ENCODE peak calls at places on chromosome X, in seven cellular contexts. One of them, this sample, is unnamed.
A peak's percentile ranks its signal among the peaks of the same experiment; 100 is the strongest.

GRCh38 chrX:17563076-17563475 is 174.2 kb upstream of the SCML1 start:
- DNase-seq in NCI-H1092: no peak
- DNase-seq in osteocyte: no peak
- DNase-seq in A549: no peak
- DNase-seq in EH: no peak
- DNase-seq in foreskin keratinocyte: no peak
- DNase-seq in stimulated activated naive CD8-positive, alpha-beta T cell treated with anti-CD3 and anti-CD28 coated beads, Interleukin-15, amount 100 ng/mL, for 72 hours: no peak
- DNase-seq in this sample: no peak

GRCh38 chrX:41236629-41237028 is 97.3 kb upstream of the DDX3X start:
- DNase-seq in stimulated activated naive CD8-positive, alpha-beta T cell treated with anti-CD3 and anti-CD28 coated beads, Interleukin-15, amount 100 ng/mL, for 72 hours: no peak
- DNase-seq in osteocyte: no peak
- DNase-seq in NCI-H1092: no peak
- DNase-seq in foreskin keratinocyte: no peak
- DNase-seq in A549: no peak
- DNase-seq in EH: no peak
- DNase-seq in this sample: no peak

GRCh38 chrX:46722742-46723568 is 36.0 kb downstream of the SLC9A7 start:
- DNase-seq in stimulated activated naive CD8-positive, alpha-beta T cell treated with anti-CD3 and anti-CD28 coated beads, Interleukin-15, amount 100 ng/mL, for 72 hours: no peak
- DNase-seq in foreskin keratinocyte: peak; percentile 56
- DNase-seq in osteocyte: no peak
- DNase-seq in A549: no peak
- DNase-seq in EH: peak; percentile 29
- DNase-seq in NCI-H1092: no peak
- DNase-seq in this sample: no peak

GRCh38 chrX:68658530-68658929 is 11.1 kb downstream of the STARD8 start:
- DNase-seq in EH: peak; percentile 35
- DNase-seq in osteocyte: no peak
- DNase-seq in NCI-H1092: no peak
- DNase-seq in foreskin keratinocyte: no peak
- DNase-seq in A549: no peak
- DNase-seq in stimulated activated naive CD8-positive, alpha-beta T cell treated with anti-CD3 and anti-CD28 coated beads, Interleukin-15, amount 100 ng/mL, for 72 hours: no peak
- DNase-seq in this sample: no peak

GRCh38 chrX:147803948-147804347 is 107.8 kb upstream of the FMR1 start:
- DNase-seq in osteocyte: no peak
- DNase-seq in EH: no peak
- DNase-seq in stimulated activated naive CD8-positive, alpha-beta T cell treated with anti-CD3 and anti-CD28 coated beads, Interleukin-15, amount 100 ng/mL, for 72 hours: no peak
- DNase-seq in foreskin keratinocyte: no peak
- DNase-seq in NCI-H1092: no peak
- DNase-seq in A549: peak; percentile 0
- DNase-seq in this sample: no peak

GRCh38 chrX:107736781-107737531 is 38.6 kb downstream of the TSC22D3 start:
- DNase-seq in foreskin keratinocyte: no peak
- DNase-seq in stimulated activated naive CD8-positive, alpha-beta T cell treated with anti-CD3 and anti-CD28 coated beads, Interleukin-15, amount 100 ng/mL, for 72 hours: no peak
- DNase-seq in A549: no peak
- DNase-seq in EH: no peak
- DNase-seq in NCI-H1092: peak; percentile 78
- DNase-seq in osteocyte: no peak
- DNase-seq in this sample: peak; percentile 63

GRCh38 chrX:103774070-103774642 is 2.5 kb upstream of the PLP1 start:
- DNase-seq in osteocyte: no peak
- DNase-seq in stimulated activated naive CD8-positive, alpha-beta T cell treated with anti-CD3 and anti-CD28 coated beads, Interleukin-15, amount 100 ng/mL, for 72 hours: no peak
- DNase-seq in EH: peak; percentile 61
- DNase-seq in NCI-H1092: peak; percentile 9
- DNase-seq in A549: peak; percentile 12
- DNase-seq in foreskin keratinocyte: no peak
- DNase-seq in this sample: peak; percentile 33

GRCh38 chrX:132426695-132427281 is 62.0 kb downstream of the MBNL3 start:
- DNase-seq in NCI-H1092: no peak
- DNase-seq in A549: no peak
- DNase-seq in osteocyte: no peak
- DNase-seq in stimulated activated naive CD8-positive, alpha-beta T cell treated with anti-CD3 and anti-CD28 coated beads, Interleukin-15, amount 100 ng/mL, for 72 hours: no peak
- DNase-seq in foreskin keratinocyte: peak; percentile 18
- DNase-seq in EH: peak; percentile 36
- DNase-seq in this sample: no peak

GRCh38 chrX:17703201-17703600 is 34.1 kb upstream of the SCML1 start:
- DNase-seq in stimulated activated naive CD8-positive, alpha-beta T cell treated with anti-CD3 and anti-CD28 coated beads, Interleukin-15, amount 100 ng/mL, for 72 hours: no peak
- DNase-seq in osteocyte: no peak
- DNase-seq in EH: no peak
- DNase-seq in foreskin keratinocyte: peak; percentile 59
- DNase-seq in A549: no peak
- DNase-seq in NCI-H1092: no peak
- DNase-seq in this sample: no peak

GRCh38 chrX:111100191-111100590 is 4.2 kb downstream of the PAK3 start:
- DNase-seq in EH: peak; percentile 25
- DNase-seq in A549: peak; percentile 72
- DNase-seq in NCI-H1092: peak; percentile 40
- DNase-seq in foreskin keratinocyte: no peak
- DNase-seq in stimulated activated naive CD8-positive, alpha-beta T cell treated with anti-CD3 and anti-CD28 coated beads, Interleukin-15, amount 100 ng/mL, for 72 hours: peak; percentile 16
- DNase-seq in osteocyte: no peak
- DNase-seq in this sample: peak; percentile 8

GRCh38 chrX:111519215-111519614 is 7.8 kb downstream of the SERTM2 start:
- DNase-seq in stimulated activated naive CD8-positive, alpha-beta T cell treated with anti-CD3 and anti-CD28 coated beads, Interleukin-15, amount 100 ng/mL, for 72 hours: no peak
- DNase-seq in foreskin keratinocyte: no peak
- DNase-seq in NCI-H1092: peak; percentile 1
- DNase-seq in A549: no peak
- DNase-seq in EH: no peak
- DNase-seq in osteocyte: no peak
- DNase-seq in this sample: peak; percentile 31

GRCh38 chrX:43357741-43358140 is 298.4 kb upstream of the MAOA start:
- DNase-seq in A549: no peak
- DNase-seq in foreskin keratinocyte: no peak
- DNase-seq in osteocyte: no peak
- DNase-seq in stimulated activated naive CD8-positive, alpha-beta T cell treated with anti-CD3 and anti-CD28 coated beads, Interleukin-15, amount 100 ng/mL, for 72 hours: no peak
- DNase-seq in EH: no peak
- DNase-seq in NCI-H1092: no peak
- DNase-seq in this sample: no peak

GRCh38 chrX:20252392-20253231 is 14.1 kb downstream of the RPS6KA3 start:
- DNase-seq in EH: peak; percentile 53
- DNase-seq in foreskin keratinocyte: no peak
- DNase-seq in A549: peak; percentile 10
- DNase-seq in stimulated activated naive CD8-positive, alpha-beta T cell treated with anti-CD3 and anti-CD28 coated beads, Interleukin-15, amount 100 ng/mL, for 72 hours: peak; percentile 55
- DNase-seq in osteocyte: no peak
- DNase-seq in NCI-H1092: no peak
- DNase-seq in this sample: no peak

GRCh38 chrX:45743081-45743533 is 542.4 kb upstream of the DIPK2B start:
- DNase-seq in A549: peak; percentile 19
- DNase-seq in osteocyte: no peak
- DNase-seq in stimulated activated naive CD8-positive, alpha-beta T cell treated with anti-CD3 and anti-CD28 coated beads, Interleukin-15, amount 100 ng/mL, for 72 hours: no peak
- DNase-seq in EH: peak; percentile 67
- DNase-seq in NCI-H1092: no peak
- DNase-seq in foreskin keratinocyte: no peak
- DNase-seq in this sample: no peak

GRCh38 chrX:1487401-1487800 is 34.7 kb upstream of the ASMTL start:
- DNase-seq in EH: no peak
- DNase-seq in NCI-H1092: no peak
- DNase-seq in foreskin keratinocyte: no peak
- DNase-seq in osteocyte: peak; percentile 62
- DNase-seq in stimulated activated naive CD8-positive, alpha-beta T cell treated with anti-CD3 and anti-CD28 coated beads, Interleukin-15, amount 100 ng/mL, for 72 hours: no peak
- DNase-seq in A549: no peak
- DNase-seq in this sample: no peak

GRCh38 chrX:25144043-25144940 is 128.5 kb upstream of the ARX start:
- DNase-seq in EH: peak; percentile 50
- DNase-seq in NCI-H1092: peak; percentile 25
- DNase-seq in foreskin keratinocyte: no peak
- DNase-seq in stimulated activated naive CD8-positive, alpha-beta T cell treated with anti-CD3 and anti-CD28 coated beads, Interleukin-15, amount 100 ng/mL, for 72 hours: peak; percentile 4
- DNase-seq in osteocyte: no peak
- DNase-seq in A549: peak; percentile 4
- DNase-seq in this sample: peak; percentile 0

GRCh38 chrX:118221257-118221656 is 104.6 kb upstream of the KLHL13 start:
- DNase-seq in stimulated activated naive CD8-positive, alpha-beta T cell treated with anti-CD3 and anti-CD28 coated beads, Interleukin-15, amount 100 ng/mL, for 72 hours: no peak
- DNase-seq in EH: no peak
- DNase-seq in A549: no peak
- DNase-seq in osteocyte: no peak
- DNase-seq in foreskin keratinocyte: no peak
- DNase-seq in NCI-H1092: peak; percentile 65
- DNase-seq in this sample: no peak

GRCh38 chrX:154409222-154409871 is at the start of gene DNASE1L1:
- DNase-seq in A549: peak; percentile 62
- DNase-seq in osteocyte: peak; percentile 93
- DNase-seq in stimulated activated naive CD8-positive, alpha-beta T cell treated with anti-CD3 and anti-CD28 coated beads, Interleukin-15, amount 100 ng/mL, for 72 hours: no peak
- DNase-seq in foreskin keratinocyte: no peak
- DNase-seq in EH: peak; percentile 91
- DNase-seq in NCI-H1092: no peak
- DNase-seq in this sample: no peak